ENCODE peak calls at places on chromosome 1, in seven cellular contexts. I, V, O, B, A, W and C are unnamed samples.

GRCh38 chr1:83857108-83857507 is 141.8 kb downstream of the TTLL7 start:
- DNase-seq in I (peak), V (peak), O (peak), B (peak), A (no peak), W (no peak), C (no peak)

GRCh38 chr1:160588468-160588867 is 9.2 kb upstream of the CD84 start:
- DNase-seq in I (no peak), V (no peak), O (no peak), B (no peak), A (no peak), W (no peak), C (no peak)

GRCh38 chr1:111217183-111217910 is 10.2 kb upstream of the CHI3L2 start:
- DNase-seq in I (no peak), V (no peak), O (no peak), B (peak), A (no peak), W (no peak), C (no peak)

GRCh38 chr1:2258996-2259395 is 30.9 kb downstream of the SKI start:
- DNase-seq in I (no peak), V (no peak), O (no peak), B (peak), A (no peak), W (no peak), C (peak)

GRCh38 chr1:185996211-185996610 is 262.0 kb downstream of the HMCN1 start:
- DNase-seq in I (no peak), V (peak), O (peak), B (no peak), A (no peak), W (no peak), C (no peak)

GRCh38 chr1:246005067-246005466 is 502.0 kb downstream of the SMYD3 start:
- DNase-seq in I (peak), V (peak), O (peak), B (no peak), A (no peak), W (no peak), C (no peak)

GRCh38 chr1:162213281-162213909 is 143.9 kb downstream of the NOS1AP start:
- DNase-seq in I (no peak), V (peak), O (peak), B (no peak), A (no peak), W (no peak), C (no peak)

GRCh38 chr1:234322979-234323378 is 50.3 kb upstream of the COA6 start:
- DNase-seq in I (no peak), V (peak), O (peak), B (peak), A (peak), W (peak), C (peak)

GRCh38 chr1:12188657-12189327 is 22.0 kb downstream of the TNFRSF1B start:
- DNase-seq in I (no peak), V (no peak), O (no peak), B (no peak), A (no peak), W (no peak), C (no peak)

GRCh38 chr1:246142320-246142893 is 364.7 kb downstream of the SMYD3 start:
- DNase-seq in I (peak), V (peak), O (peak), B (no peak), A (no peak), W (no peak), C (no peak)

GRCh38 chr1:163747855-163748254 is 426.1 kb downstream of the NUF2 start:
- DNase-seq in I (no peak), V (no peak), O (no peak), B (no peak), A (no peak), W (no peak), C (no peak)

GRCh38 chr1:31764307-31765040 is at the start of gene ADGRB2:
- DNase-seq in I (no peak), V (no peak), O (no peak), B (peak), A (peak), W (no peak), C (peak)

GRCh38 chr1:235910357-235911299 is 43.9 kb upstream of the LYST start:
- DNase-seq in I (peak), V (peak), O (peak), B (no peak), A (no peak), W (no peak), C (peak)

GRCh38 chr1:155282488-155283086 is 5.3 kb downstream of the HCN3 start:
- DNase-seq in I (no peak), V (no peak), O (no peak), B (no peak), A (no peak), W (no peak), C (no peak)

GRCh38 chr1:155278689-155279160 is 1.5 kb downstream of the HCN3 start:
- DNase-seq in I (no peak), V (no peak), O (no peak), B (no peak), A (no peak), W (no peak), C (no peak)

GRCh38 chr1:155273134-155273982 is at the start of gene CLK2:
- DNase-seq in I (peak), V (peak), O (peak), B (peak), A (peak), W (peak), C (peak)

GRCh38 chr1:155277070-155277895 is at the start of gene HCN3:
- DNase-seq in I (peak), V (peak), O (peak), B (peak), A (peak), W (peak), C (peak)

DNA sequence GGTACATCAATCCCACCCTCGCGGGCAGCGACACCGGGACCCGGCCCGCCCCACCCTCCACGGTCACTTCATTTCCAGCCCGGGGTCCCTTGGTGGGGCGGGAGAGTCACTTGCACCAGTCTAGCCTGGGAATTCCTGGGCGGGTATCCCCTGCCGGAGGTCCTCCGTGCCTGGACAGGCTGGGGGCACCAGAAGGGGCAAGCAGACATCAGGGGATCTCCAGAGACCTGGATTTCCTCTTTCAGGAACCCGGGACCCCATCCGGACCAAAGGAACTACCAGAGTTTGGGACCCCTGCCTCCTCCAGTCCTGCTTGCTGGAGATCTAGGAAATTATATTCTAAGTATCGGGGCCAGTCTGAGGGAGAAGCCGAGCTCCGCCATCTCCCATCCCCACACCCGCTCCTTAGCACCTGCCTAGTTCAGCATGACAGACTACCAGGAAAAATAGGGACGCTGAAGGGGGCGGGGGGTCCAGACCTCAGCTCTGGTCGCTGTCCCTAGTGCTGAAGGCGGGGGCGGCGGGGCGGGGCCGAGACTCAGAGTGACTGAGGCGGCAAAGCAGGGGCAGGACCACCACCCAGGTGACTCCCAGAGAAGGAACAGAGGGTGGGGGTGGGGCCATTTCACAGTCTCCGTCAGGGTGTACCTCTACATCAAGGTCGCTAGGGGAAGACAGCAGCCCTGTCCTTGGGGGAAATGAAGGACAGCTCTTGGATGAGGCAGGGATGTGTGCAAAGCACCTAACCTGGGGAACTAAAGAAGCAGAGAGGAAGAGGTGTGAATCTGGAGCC is 829 bp downstream of the HCN3 start:
- DNase-seq in I (no peak), V (peak), O (peak), B (peak), A (peak), W (peak), C (peak)
- TF ChIP-seq CTCF in I (peak), V (peak), O (peak), B (peak), A (peak), W (peak), C (peak)

DNA sequence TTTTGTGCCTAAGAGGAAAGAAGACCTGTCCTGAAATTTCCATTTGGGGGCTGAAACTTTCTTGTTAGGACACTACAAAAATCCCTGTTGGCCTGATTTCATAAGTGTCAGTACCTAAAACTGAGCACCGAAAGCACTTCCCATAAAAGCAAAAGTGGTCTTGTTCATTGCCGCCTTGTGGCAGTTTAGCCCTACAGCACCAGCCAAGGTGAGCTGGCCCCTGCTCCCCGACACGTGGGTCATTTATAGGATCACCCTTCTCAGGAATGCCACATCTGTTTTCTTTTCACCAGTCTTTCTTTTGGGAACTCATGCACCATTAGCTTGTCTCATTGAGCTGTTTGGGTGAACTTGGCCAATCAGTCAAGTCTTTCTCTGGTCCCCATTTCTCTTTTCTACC is 155.8 kb upstream of the KAZN start:
- DNase-seq in I (no peak), V (no peak), O (no peak), B (peak), A (no peak), W (no peak), C (no peak)
- TF ChIP-seq CTCF in I (no peak), V (no peak), O (no peak), B (peak), A (no peak), W (no peak), C (no peak)

GRCh38 chr1:53376041-53376461 is 48.2 kb upstream of the LRP8 start:
- DNase-seq in I (no peak), V (no peak), O (no peak), B (no peak), A (no peak), W (no peak), C (no peak)
- TF ChIP-seq CTCF in I (no peak), V (no peak), O (peak), B (no peak), A (no peak), W (no peak), C (no peak)

GRCh38 chr1:247855911-247856310 is 1.1 kb upstream of the TRIM58 start:
- DNase-seq in I (no peak), V (no peak), O (no peak), B (no peak), A (no peak), W (no peak), C (no peak)

GRCh38 chr1:247854899-247855545 is 2.0 kb upstream of the TRIM58 start:
- DNase-seq in I (no peak), V (no peak), O (no peak), B (no peak), A (no peak), W (no peak), C (no peak)

GRCh38 chr1:247862756-247863155 is 5.8 kb downstream of the TRIM58 start:
- DNase-seq in I (no peak), V (no peak), O (no peak), B (no peak), A (no peak), W (no peak), C (no peak)

GRCh38 chr1:247857986-247858356 is 984 bp downstream of the TRIM58 start:
- DNase-seq in I (no peak), V (no peak), O (no peak), B (no peak), A (no peak), W (no peak), C (no peak)

GRCh38 chr1:247857069-247857985 is at the start of gene TRIM58:
- DNase-seq in I (no peak), V (peak), O (no peak), B (no peak), A (peak), W (peak), C (peak)
- TF ChIP-seq CTCF in I (no peak), V (no peak), O (no peak), B (no peak), A (peak), W (peak), C (peak)

GRCh38 chr1:232211149-232211548 is 418.8 kb downstream of the SIPA1L2 start:
- DNase-seq in I (no peak), V (no peak), O (no peak), B (peak), A (no peak), W (peak), C (peak)
- TF ChIP-seq CTCF in I (peak), V (peak), O (peak), B (peak), A (peak), W (peak), C (no peak)

GRCh38 chr1:74767490-74767889 is 34.5 kb downstream of the TYW3 start:
- DNase-seq in I (no peak), V (no peak), O (peak), B (peak), A (no peak), W (peak), C (peak)
- TF ChIP-seq CTCF in I (peak), V (peak), O (peak), B (peak), A (peak), W (peak), C (no peak)

GRCh38 chr1:79554620-79555160 is 548.2 kb upstream of the ADGRL4 start:
- DNase-seq in I (no peak), V (peak), O (peak), B (no peak), A (no peak), W (no peak), C (no peak)

GRCh38 chr1:79550402-79550801 is 543.9 kb upstream of the ADGRL4 start:
- DNase-seq in I (no peak), V (no peak), O (no peak), B (no peak), A (no peak), W (no peak), C (no peak)

GRCh38 chr1:79551321-79551720 is 544.8 kb upstream of the ADGRL4 start:
- DNase-seq in I (no peak), V (peak), O (no peak), B (no peak), A (no peak), W (no peak), C (no peak)

GRCh38 chr1:79561521-79561978 is 555.0 kb upstream of the ADGRL4 start:
- DNase-seq in I (no peak), V (no peak), O (no peak), B (no peak), A (no peak), W (no peak), C (no peak)

GRCh38 chr1:79556189-79556588 is 549.7 kb upstream of the ADGRL4 start:
- DNase-seq in I (no peak), V (no peak), O (no peak), B (no peak), A (no peak), W (no peak), C (no peak)
- TF ChIP-seq CTCF in I (no peak), V (no peak), O (no peak), B (peak), A (no peak), W (peak), C (no peak)

GRCh38 chr1:82564338-82564737 is 763.6 kb downstream of the ADGRL2 start:
- DNase-seq in I (no peak), V (no peak), O (no peak), B (no peak), A (no peak), W (no peak), C (no peak)

GRCh38 chr1:82565546-82565945 is 764.8 kb downstream of the ADGRL2 start:
- DNase-seq in I (peak), V (peak), O (peak), B (no peak), A (no peak), W (no peak), C (no peak)

GRCh38 chr1:82567308-82567707 is 766.6 kb downstream of the ADGRL2 start:
- DNase-seq in I (no peak), V (peak), O (no peak), B (no peak), A (no peak), W (no peak), C (no peak)

GRCh38 chr1:82562448-82562847 is 761.7 kb downstream of the ADGRL2 start:
- DNase-seq in I (no peak), V (peak), O (no peak), B (no peak), A (no peak), W (no peak), C (no peak)

DNA sequence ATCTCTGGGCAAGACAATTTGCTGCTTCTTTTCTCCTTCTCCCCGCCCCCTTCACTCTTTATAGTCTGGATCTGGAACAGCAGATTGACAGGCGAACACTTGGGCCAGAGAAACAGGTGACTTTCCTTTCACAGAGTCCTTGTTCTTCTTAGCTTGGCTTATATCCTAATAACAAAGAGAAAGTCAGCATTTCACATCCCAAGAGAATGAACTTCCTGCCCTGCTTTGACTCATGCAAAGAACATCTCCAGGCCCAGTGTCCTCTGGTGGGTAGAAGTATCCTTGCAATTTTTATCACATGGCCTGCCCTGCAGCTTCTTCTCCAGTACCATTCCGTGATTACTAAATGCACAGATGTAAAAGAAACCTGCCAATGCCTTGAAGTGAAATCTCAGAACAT is 764.4 kb downstream of the ADGRL2 start:
- DNase-seq in I (peak), V (peak), O (peak), B (no peak), A (no peak), W (no peak), C (no peak)
- TF ChIP-seq CTCF in I (peak), V (peak), O (peak), B (no peak), A (no peak), W (no peak), C (no peak)

GRCh38 chr1:18882511-18882910 is 19.8 kb downstream of the ALDH4A1 start:
- DNase-seq in I (no peak), V (peak), O (peak), B (no peak), A (no peak), W (no peak), C (no peak)

GRCh38 chr1:18884419-18884717 is 18.0 kb downstream of the ALDH4A1 start:
- DNase-seq in I (no peak), V (no peak), O (no peak), B (no peak), A (no peak), W (no peak), C (no peak)

GRCh38 chr1:18883079-18883478 is 19.3 kb downstream of the ALDH4A1 start:
- DNase-seq in I (no peak), V (no peak), O (no peak), B (no peak), A (no peak), W (no peak), C (no peak)

GRCh38 chr1:18884727-18885126 is 17.6 kb downstream of the ALDH4A1 start:
- DNase-seq in I (no peak), V (no peak), O (no peak), B (no peak), A (no peak), W (no peak), C (no peak)

GRCh38 chr1:18883636-18884418 is 18.5 kb downstream of the ALDH4A1 start:
- DNase-seq in I (peak), V (peak), O (peak), B (peak), A (peak), W (peak), C (peak)
- TF ChIP-seq CTCF in I (peak), V (peak), O (peak), B (peak), A (peak), W (peak), C (peak)

GRCh38 chr1:222171005-222171404 is 376.9 kb downstream of the HHIPL2 start:
- DNase-seq in I (peak), V (peak), O (peak), B (peak), A (no peak), W (no peak), C (no peak)
- TF ChIP-seq CTCF in I (peak), V (peak), O (peak), B (peak), A (peak), W (peak), C (no peak)